ENCODE peak calls at places on chromosomes 2 and 18, in four cellular contexts. Y is CD8-positive, alpha-beta memory T cell; T is cardiac fibroblast; V is heart left ventricle. X is an unnamed sample.

GRCh38 chr2:114546511-114546910 is 104.1 kb downstream of the DPP10 start:
- DNase-seq in T (no peak), Y (no peak), V (no peak), X (no peak)

GRCh38 chr2:201233192-201234166 is 26.9 kb upstream of the CASP8 start:
- DNase-seq in V (peak), Y (peak), T (peak), X (no peak)

GRCh38 chr2:46308081-46308480 is 10.9 kb downstream of the EPAS1 start:
- DNase-seq in T (peak), Y (no peak), V (no peak), X (no peak)

GRCh38 chr2:240523451-240524281 is 34.1 kb downstream of the ANKMY1 start:
- DNase-seq in T (no peak), Y (no peak), V (no peak), X (no peak)

GRCh38 chr2:101706819-101707177 is 9.3 kb downstream of the MAP4K4 start:
- DNase-seq in V (no peak), T (no peak), Y (no peak), X (no peak)

GRCh38 chr2:172639823-172640222 is 83.9 kb downstream of the PDK1 start:
- DNase-seq in V (no peak), T (peak), Y (no peak), X (peak)

GRCh38 chr2:8511868-8512612 is 169.8 kb upstream of the ID2 start:
- DNase-seq in Y (no peak), V (no peak), T (no peak), X (peak)

GRCh38 chr2:71562518-71562917 is 109.2 kb downstream of the DYSF start:
- DNase-seq in Y (no peak), T (no peak), V (no peak), X (no peak)

GRCh38 chr2:57796527-57796926 is 250.1 kb upstream of the VRK2 start:
- DNase-seq in Y (no peak), T (no peak), V (no peak), X (peak)

GRCh38 chr2:108169982-108170625 is 69.7 kb upstream of the SULT1C3 start:
- DNase-seq in V (no peak), T (peak), Y (no peak), X (peak)

GRCh38 chr2:196546151-196546919 is 93.2 kb upstream of the CCDC150 start:
- DNase-seq in T (no peak), V (no peak), Y (no peak), X (no peak)

GRCh38 chr2:212723226-212723625 is 184.6 kb upstream of the ERBB4 start:
- DNase-seq in Y (no peak), T (peak), V (no peak), X (peak)

GRCh38 chr2:66512626-66513025 is 77.7 kb downstream of the MEIS1 start:
- DNase-seq in T (no peak), V (no peak), Y (no peak), X (peak)

GRCh38 chr2:26534865-26535662 is 57.1 kb upstream of the OTOF start:
- DNase-seq in T (no peak), V (no peak), Y (no peak), X (no peak)

GRCh38 chr18:39274535-39274934 is 1708.9 kb upstream of the CELF4 start:
- DNase-seq in V (no peak), Y (no peak), T (peak), X (peak)

GRCh38 chr2:234770081-234770506 is 181.7 kb upstream of the SH3BP4 start:
- DNase-seq in T (peak), Y (no peak), V (peak), X (peak)

GRCh38 chr2:55490554-55490953 is 29.0 kb upstream of the CFAP36 start:
- DNase-seq in T (peak), Y (no peak), V (peak), X (peak)

GRCh38 chr2:215450188-215451011 is 14.5 kb upstream of the FN1 start:
- DNase-seq in V (no peak), Y (no peak), T (no peak), X (no peak)

GRCh38 chr2:62145478-62146100 is 50.3 kb upstream of the B3GNT2 start:
- DNase-seq in V (no peak), T (no peak), Y (no peak), X (no peak)

GRCh38 chr18:59468821-59469220 is 109.8 kb upstream of the LMAN1 start:
- DNase-seq in Y (no peak), V (no peak), T (no peak), X (no peak)

GRCh38 chr2:237901932-237902846 is 42.8 kb downstream of the RAMP1 start:
- DNase-seq in T (no peak), V (no peak), Y (no peak), X (no peak)

GRCh38 chr2:152718047-152718908 is at the start of gene ARL6IP6:
- DNase-seq in Y (peak), V (peak), T (peak), X (peak)

GRCh38 chr2:25701801-25702200 is 28.4 kb upstream of the DTNB start:
- DNase-seq in V (no peak), Y (no peak), T (no peak), X (no peak)

GRCh38 chr2:205889073-205889472 is 196.9 kb downstream of the INO80D start:
- DNase-seq in Y (no peak), T (no peak), V (no peak), X (no peak)

GRCh38 chr2:205883026-205883425 is 200.7 kb downstream of the NRP2 start:
- DNase-seq in T (no peak), V (no peak), Y (no peak), X (no peak)

GRCh38 chr2:205883965-205884364 is 201.7 kb downstream of the NRP2 start:
- DNase-seq in V (no peak), T (no peak), Y (no peak), X (no peak)

GRCh38 chr2:205887637-205888036 is 198.3 kb downstream of the INO80D start:
- DNase-seq in T (no peak), V (no peak), Y (no peak), X (no peak)

GRCh38 chr2:205885492-205886099 is 200.4 kb downstream of the INO80D start:
- DNase-seq in T (peak), V (peak), Y (peak), X (peak)
- H3K4me3 ChIP-seq in T (no peak), V (no peak), Y (no peak), X (no peak)

GRCh38 chr18:48805826-48806535 is 144.8 kb downstream of the SMAD7 start:
- DNase-seq in T (no peak), V (peak), Y (no peak), X (no peak)

GRCh38 chr18:48803518-48803917 is 147.2 kb downstream of the SMAD7 start:
- DNase-seq in T (no peak), V (peak), Y (no peak), X (no peak)

GRCh38 chr18:48802543-48803428 is 148.0 kb downstream of the SMAD7 start:
- DNase-seq in T (no peak), V (peak), Y (no peak), X (no peak)

GRCh38 chr18:48804856-48805610 is 145.7 kb downstream of the SMAD7 start:
- DNase-seq in V (peak), Y (no peak), T (no peak), X (no peak)

DNA sequence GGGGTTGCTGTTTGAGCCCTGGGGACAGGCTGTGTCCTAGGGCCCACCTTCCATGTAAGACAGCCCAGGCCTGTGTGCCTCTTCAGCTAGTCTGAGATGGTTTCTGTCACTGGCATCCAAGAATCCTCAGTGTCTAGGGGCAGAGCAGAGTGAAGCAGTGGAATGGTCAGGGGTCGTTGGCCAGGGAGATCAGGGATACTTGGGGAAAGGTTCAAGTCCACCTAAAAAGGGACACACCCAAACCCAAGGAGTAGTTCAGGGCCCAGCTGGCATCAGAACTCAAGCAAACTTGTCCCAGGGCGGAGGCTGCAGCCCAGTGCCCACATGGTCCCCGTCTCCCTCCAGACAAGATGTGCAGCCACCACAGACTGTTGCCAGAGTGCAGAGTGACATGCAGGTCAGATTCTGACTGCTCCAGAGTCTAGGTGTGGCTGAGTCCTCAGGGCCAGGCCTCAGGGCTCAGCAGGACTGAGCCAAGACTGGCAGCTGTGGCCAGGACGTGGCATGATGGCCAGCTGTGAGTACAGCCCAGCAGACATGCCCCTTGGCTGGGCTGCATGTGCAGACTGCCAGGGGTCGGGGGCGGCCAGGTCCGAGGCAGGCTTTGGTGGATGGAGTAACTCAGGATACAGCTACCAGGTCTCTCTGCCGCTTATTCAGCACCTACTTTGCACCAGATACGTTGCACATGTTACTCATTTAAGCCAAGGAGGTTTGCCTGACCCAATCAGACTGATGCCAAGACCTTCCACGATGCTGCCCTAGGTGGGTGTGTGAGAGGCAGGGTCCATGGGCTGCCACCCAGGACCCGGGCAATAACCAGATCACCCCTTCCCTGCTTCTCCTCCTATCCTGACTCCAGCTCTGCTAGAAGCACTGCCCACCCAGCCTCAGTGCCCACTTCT is 146.6 kb downstream of the SMAD7 start:
- DNase-seq in T (no peak), Y (no peak), V (peak), X (no peak)
- H3K4me3 ChIP-seq in T (no peak), Y (no peak), V (no peak), X (no peak)

DNA sequence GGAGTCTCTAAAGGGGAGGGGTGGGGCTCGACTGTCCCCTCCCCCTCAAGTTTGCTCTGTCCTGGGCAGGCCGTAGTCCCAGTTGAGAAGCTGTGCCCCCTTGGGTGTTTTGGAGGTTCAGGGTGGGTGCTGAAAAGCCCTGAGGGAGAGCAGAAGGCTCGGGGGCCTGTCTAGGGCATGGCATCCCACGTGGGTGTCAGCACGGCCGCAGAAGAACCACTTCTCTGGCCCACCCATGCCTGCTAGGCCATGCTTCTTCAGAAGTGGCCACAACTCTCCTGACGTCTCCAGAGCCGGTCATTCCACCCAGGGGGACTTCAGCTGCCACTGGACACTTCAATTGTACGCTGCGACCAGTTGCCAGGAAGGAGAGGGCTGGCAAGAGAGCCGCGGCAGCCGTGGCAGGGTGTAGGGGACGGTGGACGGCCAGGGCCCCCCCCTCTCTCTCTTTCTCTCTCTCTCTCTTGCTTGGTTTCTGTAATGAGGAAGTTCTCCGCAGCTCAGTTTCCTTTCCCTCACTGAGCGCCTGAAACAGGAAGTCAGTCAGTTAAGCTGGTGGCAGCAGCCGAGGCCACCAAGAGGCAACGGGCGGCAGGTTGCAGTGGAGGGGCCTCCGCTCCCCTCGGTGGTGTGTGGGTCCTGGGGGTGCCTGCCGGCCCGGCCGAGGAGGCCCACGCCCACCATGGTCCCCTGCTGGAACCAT is at the start of gene INPP5D:
- DNase-seq in Y (peak), V (peak), T (no peak), X (no peak)
- H3K4me3 ChIP-seq in Y (peak), V (peak), T (no peak), X (no peak)

GRCh38 chr2:127810156-127810636 is 775 bp downstream of the WDR33 start:
- DNase-seq in T (peak), V (peak), Y (no peak), X (peak)

GRCh38 chr2:127807678-127808353 is 3.2 kb downstream of the WDR33 start:
- DNase-seq in Y (no peak), T (no peak), V (no peak), X (no peak)

GRCh38 chr2:127811922-127812321 is 951 bp upstream of the WDR33 start:
- DNase-seq in T (no peak), V (no peak), Y (no peak), X (no peak)

GRCh38 chr2:127811397-127811860 is 458 bp upstream of the WDR33 start:
- DNase-seq in T (no peak), V (no peak), Y (no peak), X (peak)

DNA sequence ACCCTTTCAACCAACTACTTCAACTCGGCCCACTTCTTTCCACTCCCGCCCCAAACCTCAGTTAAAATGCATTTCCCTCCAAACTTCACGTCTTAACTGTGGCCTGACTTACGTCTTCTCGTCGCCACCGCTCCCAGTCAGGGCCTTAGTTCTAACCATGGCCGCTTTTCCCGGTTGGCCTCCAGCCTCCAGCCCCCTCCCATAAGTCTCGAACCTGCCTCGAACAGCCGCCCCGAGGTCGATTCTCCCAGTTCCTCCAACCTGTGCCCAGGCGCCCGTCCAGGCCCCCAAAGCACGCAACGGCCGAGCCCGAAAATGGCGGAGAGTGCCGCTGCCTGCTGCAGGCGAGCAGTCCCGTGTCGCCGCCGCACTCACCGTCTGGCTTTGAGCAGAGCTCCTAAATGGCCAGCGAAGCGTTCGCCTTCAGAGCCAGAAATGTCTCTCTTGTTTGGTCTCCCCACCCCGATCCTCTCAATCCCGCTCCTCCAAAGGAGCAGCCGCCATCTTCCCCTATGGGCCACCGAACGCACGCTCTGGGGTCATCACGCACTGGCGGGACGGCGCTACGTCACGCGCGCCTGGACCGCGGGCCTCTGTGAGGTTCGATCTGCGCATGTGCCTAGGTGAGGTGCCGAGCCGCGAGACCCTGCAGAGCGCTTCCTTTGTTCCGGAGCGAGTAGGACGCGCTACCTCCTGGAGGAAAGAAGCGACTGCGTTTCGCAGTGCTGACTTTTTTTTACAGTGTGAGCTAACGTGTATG is at the start of gene WDR33:
- DNase-seq in T (peak), Y (peak), V (peak), X (peak)
- H3K4me3 ChIP-seq in T (peak), Y (peak), V (peak), X (peak)

X was measured in adipocyte.